ENCODE peak calls at places on chromosomes 12 and 14, in six cellular contexts. K is thoracic aorta, X is stomach, M is dorsolateral prefrontal cortex, J is A673, Z is adrenal gland. R is an unnamed sample.

GRCh38 chr12:54981796-54982195 is 2.8 kb downstream of the TESPA1 start:
- DNase-seq in K (no peak), X (no peak), M (no peak), J (no peak), Z (no peak), R (no peak)

GRCh38 chr14:58752280-58752679 is 114.5 kb downstream of the DACT1 start:
- DNase-seq in K (no peak), X (no peak), M (no peak), J (no peak), Z (no peak), R (no peak)

GRCh38 chr12:49767333-49767732 is 26.0 kb downstream of the TMBIM6 start:
- DNase-seq in K (no peak), X (no peak), M (no peak), J (no peak), Z (no peak), R (no peak)

GRCh38 chr12:28710882-28711281 is 438.2 kb upstream of the FAR2 start:
- DNase-seq in K (no peak), X (no peak), M (no peak), J (no peak), Z (no peak), R (no peak)

GRCh38 chr12:42187799-42188198 is 43.1 kb upstream of the GXYLT1 start:
- DNase-seq in K (no peak), X (no peak), M (no peak), J (no peak), Z (no peak), R (no peak)

GRCh38 chr14:93544212-93544611 is 113.5 kb downstream of the UNC79 start:
- DNase-seq in K (no peak), X (no peak), M (no peak), J (peak; percentile 43), Z (no peak), R (no peak)

GRCh38 chr14:99537399-99537798 is 56.2 kb downstream of the CCNK start:
- DNase-seq in K (no peak), X (no peak), M (peak; percentile 58), J (no peak), Z (peak; percentile 72), R (no peak)

GRCh38 chr12:104930388-104931326 is 27.4 kb downstream of the SLC41A2 start:
- DNase-seq in K (no peak), X (no peak), M (no peak), J (no peak), Z (no peak), R (no peak)

GRCh38 chr14:85296466-85297210 is 233.3 kb upstream of the FLRT2 start:
- DNase-seq in K (no peak), X (no peak), M (no peak), J (no peak), Z (peak; percentile 36), R (no peak)

GRCh38 chr14:97900187-97900586 is 1103.0 kb downstream of the VRK1 start:
- DNase-seq in K (no peak), X (no peak), M (no peak), J (no peak), Z (no peak), R (no peak)

GRCh38 chr14:81561084-81561775 is 27.6 kb upstream of the SEL1L start:
- DNase-seq in K (no peak), X (no peak), M (no peak), J (no peak), Z (no peak), R (no peak)

GRCh38 chr14:23376477-23377200 is at the start of gene CMTM5:
- DNase-seq in K (no peak), X (no peak), M (peak; percentile 49), J (peak; percentile 64), Z (no peak), R (no peak)

GRCh38 chr12:50081096-50081808 is 3.9 kb upstream of the SMARCD1 start:
- DNase-seq in K (no peak), X (no peak), M (no peak), J (no peak), Z (no peak), R (peak; percentile 23)

GRCh38 chr14:20421267-20421666 is 8.0 kb upstream of the TEP1 start:
- DNase-seq in K (no peak), X (no peak), M (no peak), J (no peak), Z (no peak), R (no peak)

GRCh38 chr14:104749958-104750529 is 2.9 kb upstream of the SIVA1 start:
- DNase-seq in K (no peak), X (no peak), M (no peak), J (no peak), Z (no peak), R (no peak)

GRCh38 chr12:92064420-92064819 is 81.2 kb downstream of the BTG1 start:
- DNase-seq in K (no peak), X (no peak), M (no peak), J (no peak), Z (no peak), R (no peak)

GRCh38 chr12:9948606-9949286 is 16.6 kb upstream of the CLEC2A start:
- DNase-seq in K (no peak), X (no peak), M (no peak), J (no peak), Z (no peak), R (no peak)

GRCh38 chr12:49088932-49089330 is 5.7 kb downstream of the DHH start:
- DNase-seq in K (no peak), X (no peak), M (no peak), J (no peak), Z (no peak), R (no peak)

GRCh38 chr12:88893801-88894200 is 313.5 kb upstream of the KITLG start:
- DNase-seq in K (no peak), X (no peak), M (no peak), J (no peak), Z (no peak), R (no peak)

GRCh38 chr12:4144676-4145075 is 128.9 kb upstream of the CCND2 start:
- DNase-seq in K (no peak), X (no peak), M (no peak), J (no peak), Z (no peak), R (no peak)

GRCh38 chr12:53218551-53219114 is 11.6 kb upstream of the ITGB7 start:
- DNase-seq in K (no peak), X (no peak), M (no peak), J (no peak), Z (no peak), R (peak; percentile 38)

GRCh38 chr12:1130164-1130563 is 139.1 kb downstream of the ERC1 start:
- DNase-seq in K (no peak), X (peak; percentile 81), M (no peak), J (no peak), Z (no peak), R (no peak)

GRCh38 chr14:70771781-70772212 is 37.5 kb downstream of the MAP3K9 start:
- DNase-seq in K (no peak), X (no peak), M (peak; percentile 29), J (peak; percentile 32), Z (no peak), R (no peak)

GRCh38 chr12:111692575-111693210 is 6.8 kb downstream of the ACAD10 start:
- DNase-seq in K (no peak), X (no peak), M (no peak), J (peak; percentile 34), Z (no peak), R (no peak)
- TF ChIP-seq CTCF in K (no peak), X (no peak), M (no peak), J (peak; percentile 31), Z (no peak), R (no peak)

DNA sequence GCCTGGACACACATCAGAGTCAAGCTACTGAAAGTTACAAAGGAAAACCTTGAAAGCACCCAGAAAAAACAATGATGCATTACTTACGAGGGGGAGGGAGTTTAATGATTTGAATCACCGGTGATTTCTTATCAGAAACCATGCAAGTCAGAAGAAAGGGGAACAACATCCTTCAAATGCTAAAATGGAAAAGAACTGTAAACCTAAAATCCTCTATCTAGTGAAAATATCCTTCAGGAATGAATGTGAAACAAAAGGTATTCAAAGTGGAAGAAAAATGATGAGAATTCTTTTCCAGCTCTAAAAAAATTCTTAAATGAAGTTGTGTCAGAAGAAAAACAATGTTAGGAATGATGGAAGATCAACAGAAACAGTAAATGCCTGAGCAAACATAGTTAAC is 16.8 kb downstream of the SCAF11 start:
- DNase-seq in K (no peak), X (no peak), M (no peak), J (no peak), Z (no peak), R (no peak)
- H3K4me3 ChIP-seq in K (peak overlapping the region; percentile 40), X (no peak overlapping the region), M (no peak overlapping the region), J (no peak overlapping the region), Z (no peak overlapping the region), R (no peak overlapping the region)

DNA sequence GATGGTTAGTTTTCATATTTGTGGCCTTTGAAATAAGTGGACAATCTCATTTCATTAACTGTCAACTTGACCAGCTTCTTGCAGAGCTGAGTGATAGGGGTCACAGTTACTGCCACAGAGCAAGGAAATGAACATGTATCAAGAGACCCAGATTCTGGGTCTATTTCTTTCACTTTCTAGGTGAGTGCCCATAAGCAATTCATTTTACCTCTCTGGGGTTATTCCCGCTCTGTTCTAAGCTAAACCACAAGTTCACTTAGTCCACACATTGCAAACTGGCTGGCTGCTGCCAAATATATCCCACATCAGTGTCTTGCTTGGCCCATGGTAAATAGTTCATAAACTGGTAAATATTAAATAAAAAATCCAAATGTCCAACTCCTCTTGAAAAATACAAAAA is 29.9 kb downstream of the GPHB5 start:
- DNase-seq in K (no peak), X (no peak), M (no peak), J (no peak), Z (no peak), R (no peak)
- H3K27me3 ChIP-seq in K (no peaks in the 10 kb centered on the region), X (no peaks in the 10 kb centered on the region), M (peaks cover 3% of the 10 kb centered on the region), J (no peaks in the 10 kb centered on the region), Z (no peaks in the 10 kb centered on the region), R (no peaks in the 10 kb centered on the region)

DNA sequence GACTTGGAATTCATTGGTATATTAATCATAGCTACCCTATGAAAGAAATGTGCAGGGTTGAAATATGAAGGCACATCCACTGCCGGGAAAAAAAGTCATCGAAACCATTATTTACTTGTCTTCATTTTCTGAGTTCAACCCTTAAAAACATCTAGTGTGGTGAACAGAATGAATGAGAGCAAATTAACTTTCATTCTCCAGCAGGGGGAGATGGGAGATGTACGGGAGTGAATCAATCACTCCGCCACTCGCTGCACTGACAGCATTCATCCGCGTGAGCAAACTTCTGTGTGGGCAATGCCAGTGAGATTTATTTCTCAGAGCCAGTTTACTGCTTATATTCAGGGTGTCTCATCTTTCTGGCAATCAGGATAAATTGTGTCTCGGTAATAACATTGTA is 463.5 kb upstream of the MIS18BP1 start:
- DNase-seq in K (no peak), X (no peak), M (no peak), J (peak; percentile 76), Z (no peak), R (no peak)
- TF ChIP-seq CTCF in K (no peak), X (no peak), M (no peak), J (peak; percentile 54), Z (no peak), R (no peak)

GRCh38 chr12:131853832-131854797 is 25.9 kb downstream of the MMP17 start:
- DNase-seq in K (no peak), X (no peak), M (no peak), J (no peak), Z (no peak), R (no peak)

GRCh38 chr12:131855521-131856142 is 27.4 kb downstream of the MMP17 start:
- DNase-seq in K (no peak), X (no peak), M (no peak), J (no peak), Z (no peak), R (no peak)

GRCh38 chr12:131852551-131853299 is 24.5 kb downstream of the MMP17 start:
- DNase-seq in K (no peak), X (no peak), M (peak; percentile 70), J (no peak), Z (no peak), R (no peak)

GRCh38 chr12:131856366-131857097 is 28.3 kb downstream of the MMP17 start:
- DNase-seq in K (no peak), X (no peak), M (no peak), J (no peak), Z (no peak), R (no peak)

GRCh38 chr12:131854861-131855476 is 26.8 kb downstream of the MMP17 start:
- DNase-seq in K (no peak), X (no peak), M (no peak), J (no peak), Z (no peak), R (no peak)
- H3K4me3 ChIP-seq in K (no peak overlapping the region), X (no peak overlapping the region), M (no peak overlapping the region), J (no peak overlapping the region), Z (no peak overlapping the region), R (no peak overlapping the region)